ENCODE peak calls at places on chromosomes 4 and X, in four cellular contexts. S is HT1080, Q is fibroblast of the aortic adventitia, X is fibroblast of mammary gland. U is an unnamed sample.

GRCh38 chr4:14856076-14856926 is 146.0 kb upstream of the CPEB2 start:
- DNase-seq in S (peak), Q (peak), X (peak), U (peak)

GRCh38 chr4:168474660-168475320 is 5.5 kb downstream of the DDX60L start:
- DNase-seq in S (no peak), Q (peak), X (no peak), U (no peak)

GRCh38 chr4:110270492-110271197 is 72.2 kb upstream of the ELOVL6 start:
- DNase-seq in S (peak), Q (peak), X (peak), U (peak)

GRCh38 chrX:46165411-46165810 is 379.8 kb downstream of the ZNF674 start:
- DNase-seq in S (peak), Q (peak), X (peak), U (peak)

GRCh38 chr4:15163284-15163645 is 161.0 kb downstream of the CPEB2 start:
- DNase-seq in S (no peak), Q (no peak), X (no peak), U (no peak)

GRCh38 chrX:153708415-153708814 is 15.8 kb downstream of the BCAP31 start:
- DNase-seq in S (peak), Q (peak), X (peak), U (peak)

GRCh38 chr4:78618426-78618825 is 66.9 kb downstream of the ANXA3 start:
- DNase-seq in S (no peak), Q (peak), X (peak), U (no peak)

GRCh38 chrX:88613338-88613737 is 133.7 kb upstream of the CPXCR1 start:
- DNase-seq in S (peak), Q (peak), X (peak), U (peak)

GRCh38 chrX:72060196-72060974 is 71.3 kb downstream of the RTL5 start:
- DNase-seq in S (no peak), Q (no peak), X (no peak), U (peak)

GRCh38 chr4:39227906-39228305 is 45.6 kb downstream of the WDR19 start:
- DNase-seq in S (no peak), Q (peak), X (no peak), U (peak)

GRCh38 chrX:54964766-54965511 is 29.0 kb downstream of the PFKFB1 start:
- DNase-seq in S (no peak), Q (no peak), X (no peak), U (no peak)

GRCh38 chrX:38768079-38768478 is 33.2 kb upstream of the MID1IP1 start:
- DNase-seq in S (peak), Q (peak), X (peak), U (peak)

GRCh38 chr4:143531368-143531767 is 17.9 kb downstream of the SMARCA5 start:
- DNase-seq in S (no peak), Q (peak), X (peak), U (peak)

GRCh38 chrX:107674480-107675364 is 46.4 kb downstream of the PRPS1 start:
- DNase-seq in S (no peak), Q (peak), X (peak), U (peak)

GRCh38 chrX:68498044-68498507 is 775 bp upstream of the YIPF6 start:
- DNase-seq in S (no peak), Q (no peak), X (peak), U (no peak)

GRCh38 chr4:129446074-129446473 is 350.1 kb downstream of the C4orf33 start:
- DNase-seq in S (peak), Q (no peak), X (no peak), U (peak)

GRCh38 chr4:4344915-4345527 is 41.9 kb upstream of the NSG1 start:
- DNase-seq in S (no peak), Q (no peak), X (no peak), U (no peak)

GRCh38 chr4:17055788-17056187 is 157.3 kb upstream of the LDB2 start:
- DNase-seq in S (peak), Q (peak), X (peak), U (no peak)

GRCh38 chrX:3026074-3026588 is 15.1 kb upstream of the ARSF start:
- DNase-seq in S (no peak), Q (no peak), X (no peak), U (no peak)

GRCh38 chrX:20265221-20265725 is 1.4 kb downstream of the RPS6KA3 start:
- DNase-seq in S (peak), Q (peak), X (peak), U (peak)

GRCh38 chrX:118807151-118808017 is 16.2 kb upstream of the ZCCHC12 start:
- DNase-seq in S (peak), Q (peak), X (peak), U (peak)

GRCh38 chr4:8162625-8163024 is 4.0 kb upstream of the ABLIM2 start:
- DNase-seq in S (no peak), Q (no peak), X (no peak), U (no peak)

GRCh38 chr4:169881769-169882168 is 124.0 kb upstream of the HPF1 start:
- DNase-seq in S (no peak), Q (no peak), X (no peak), U (no peak)

GRCh38 chrX:40552768-40553167 is 28.0 kb upstream of the ATP6AP2 start:
- DNase-seq in S (no peak), Q (no peak), X (peak), U (peak)

GRCh38 chrX:27924718-27925117 is 56.5 kb downstream of the DCAF8L1 start:
- DNase-seq in S (no peak), Q (no peak), X (no peak), U (no peak)

GRCh38 chr4:59960143-59960542 is 1240.0 kb upstream of the ADGRL3 start:
- DNase-seq in S (no peak), Q (no peak), X (no peak), U (no peak)

GRCh38 chrX:87890437-87890836 is 372.8 kb downstream of the KLHL4 start:
- DNase-seq in S (no peak), Q (no peak), X (no peak), U (no peak)

GRCh38 chr4:109385260-109385659 is 48.4 kb upstream of the SEC24B start:
- DNase-seq in S (no peak), Q (no peak), X (no peak), U (no peak)

GRCh38 chr4:123616970-123617392 is 220.4 kb downstream of the SPRY1 start:
- DNase-seq in S (peak), Q (peak), X (peak), U (no peak)

GRCh38 chrX:109537324-109537665 is 651 bp downstream of the NXT2 start:
- DNase-seq in S (no peak), Q (peak), X (peak), U (no peak)

GRCh38 chr4:189285377-189285776 is 655.3 kb upstream of the FRG1 start:
- DNase-seq in S (no peak), Q (no peak), X (no peak), U (no peak)

GRCh38 chr4:17324431-17324830 is 187.5 kb downstream of the QDPR start:
- DNase-seq in S (peak), Q (peak), X (peak), U (peak)